ENCODE peak calls at places on chromosomes 13 and 19, in five cellular contexts. One of them, this sample, is unnamed.

GRCh38 chr19:18718015-18718526 is 34.6 kb downstream of the CRTC1 start:
- DNase-seq in neural progenitor cell: no peak
- DNase-seq in HTR-8/SVneo: no peak
- DNase-seq in stimulated activated CD8-positive, alpha-beta memory T cell treated with anti-CD3 and anti-CD28 coated beads, Interleukin-2, amount 100 ng/mL, for 1 hour: no peak
- DNase-seq in NCI-H2081: no peak
- DNase-seq in this sample: no peak

GRCh38 chr19:38877781-38878574 is at the start of gene RINL:
- DNase-seq in neural progenitor cell: no peak
- DNase-seq in HTR-8/SVneo: no peak
- DNase-seq in stimulated activated CD8-positive, alpha-beta memory T cell treated with anti-CD3 and anti-CD28 coated beads, Interleukin-2, amount 100 ng/mL, for 1 hour: peak
- DNase-seq in NCI-H2081: peak
- DNase-seq in this sample: no peak

GRCh38 chr19:58575183-58576041 is 2.3 kb upstream of the MZF1 start:
- DNase-seq in neural progenitor cell: peak
- DNase-seq in HTR-8/SVneo: peak
- DNase-seq in stimulated activated CD8-positive, alpha-beta memory T cell treated with anti-CD3 and anti-CD28 coated beads, Interleukin-2, amount 100 ng/mL, for 1 hour: peak
- DNase-seq in NCI-H2081: no peak
- DNase-seq in this sample: peak

GRCh38 chr19:29515233-29515619 is 10.6 kb upstream of the VSTM2B start:
- DNase-seq in neural progenitor cell: no peak
- DNase-seq in HTR-8/SVneo: no peak
- DNase-seq in stimulated activated CD8-positive, alpha-beta memory T cell treated with anti-CD3 and anti-CD28 coated beads, Interleukin-2, amount 100 ng/mL, for 1 hour: no peak
- DNase-seq in NCI-H2081: no peak
- DNase-seq in this sample: peak

GRCh38 chr13:50909605-50910482 is at the start of gene RNASEH2B:
- DNase-seq in neural progenitor cell: peak
- DNase-seq in HTR-8/SVneo: peak
- DNase-seq in stimulated activated CD8-positive, alpha-beta memory T cell treated with anti-CD3 and anti-CD28 coated beads, Interleukin-2, amount 100 ng/mL, for 1 hour: peak
- DNase-seq in NCI-H2081: peak
- DNase-seq in this sample: peak

GRCh38 chr19:18807861-18808331 is 16.8 kb upstream of the COMP start:
- DNase-seq in neural progenitor cell: no peak
- DNase-seq in HTR-8/SVneo: no peak
- DNase-seq in stimulated activated CD8-positive, alpha-beta memory T cell treated with anti-CD3 and anti-CD28 coated beads, Interleukin-2, amount 100 ng/mL, for 1 hour: no peak
- DNase-seq in NCI-H2081: no peak
- DNase-seq in this sample: no peak

GRCh38 chr19:18538115-18538514 is 5.3 kb downstream of the FKBP8 start:
- DNase-seq in neural progenitor cell: no peak
- DNase-seq in HTR-8/SVneo: no peak
- DNase-seq in stimulated activated CD8-positive, alpha-beta memory T cell treated with anti-CD3 and anti-CD28 coated beads, Interleukin-2, amount 100 ng/mL, for 1 hour: no peak
- DNase-seq in NCI-H2081: no peak
- DNase-seq in this sample: no peak

GRCh38 chr13:47000166-47000565 is 103.3 kb upstream of the HTR2A start:
- DNase-seq in neural progenitor cell: no peak
- DNase-seq in HTR-8/SVneo: no peak
- DNase-seq in stimulated activated CD8-positive, alpha-beta memory T cell treated with anti-CD3 and anti-CD28 coated beads, Interleukin-2, amount 100 ng/mL, for 1 hour: no peak
- DNase-seq in NCI-H2081: no peak
- DNase-seq in this sample: no peak

GRCh38 chr19:14775855-14776254 is 2.5 kb downstream of the ADGRE2 start:
- DNase-seq in neural progenitor cell: no peak
- DNase-seq in HTR-8/SVneo: no peak
- DNase-seq in stimulated activated CD8-positive, alpha-beta memory T cell treated with anti-CD3 and anti-CD28 coated beads, Interleukin-2, amount 100 ng/mL, for 1 hour: no peak
- DNase-seq in NCI-H2081: no peak
- DNase-seq in this sample: no peak

GRCh38 chr13:50592412-50593145 is 250.9 kb downstream of the DLEU7 start:
- DNase-seq in neural progenitor cell: no peak
- DNase-seq in HTR-8/SVneo: no peak
- DNase-seq in stimulated activated CD8-positive, alpha-beta memory T cell treated with anti-CD3 and anti-CD28 coated beads, Interleukin-2, amount 100 ng/mL, for 1 hour: no peak
- DNase-seq in NCI-H2081: no peak
- DNase-seq in this sample: no peak

GRCh38 chr13:42876810-42877550 is 95.6 kb downstream of the FAM216B start:
- DNase-seq in neural progenitor cell: no peak
- DNase-seq in HTR-8/SVneo: no peak
- DNase-seq in stimulated activated CD8-positive, alpha-beta memory T cell treated with anti-CD3 and anti-CD28 coated beads, Interleukin-2, amount 100 ng/mL, for 1 hour: no peak
- DNase-seq in NCI-H2081: no peak
- DNase-seq in this sample: no peak

GRCh38 chr13:59269476-59269875 is 894.3 kb downstream of the DIAPH3 start:
- DNase-seq in neural progenitor cell: no peak
- DNase-seq in HTR-8/SVneo: no peak
- DNase-seq in stimulated activated CD8-positive, alpha-beta memory T cell treated with anti-CD3 and anti-CD28 coated beads, Interleukin-2, amount 100 ng/mL, for 1 hour: no peak
- DNase-seq in NCI-H2081: no peak
- DNase-seq in this sample: no peak

GRCh38 chr13:93765811-93766210 is 539.2 kb downstream of the GPC6 start:
- DNase-seq in neural progenitor cell: no peak
- DNase-seq in HTR-8/SVneo: no peak
- DNase-seq in stimulated activated CD8-positive, alpha-beta memory T cell treated with anti-CD3 and anti-CD28 coated beads, Interleukin-2, amount 100 ng/mL, for 1 hour: no peak
- DNase-seq in NCI-H2081: no peak
- DNase-seq in this sample: no peak

GRCh38 chr19:18373407-18373891 is 12.5 kb upstream of the GDF15 start:
- DNase-seq in neural progenitor cell: no peak
- DNase-seq in HTR-8/SVneo: no peak
- DNase-seq in stimulated activated CD8-positive, alpha-beta memory T cell treated with anti-CD3 and anti-CD28 coated beads, Interleukin-2, amount 100 ng/mL, for 1 hour: no peak
- DNase-seq in NCI-H2081: no peak
- DNase-seq in this sample: no peak

GRCh38 chr19:7104783-7105447 is 35.4 kb downstream of the ZNF557 start:
- DNase-seq in neural progenitor cell: no peak
- DNase-seq in HTR-8/SVneo: no peak
- DNase-seq in stimulated activated CD8-positive, alpha-beta memory T cell treated with anti-CD3 and anti-CD28 coated beads, Interleukin-2, amount 100 ng/mL, for 1 hour: no peak
- DNase-seq in NCI-H2081: no peak
- DNase-seq in this sample: no peak

GRCh38 chr19:47697863-47698609 is 15.2 kb upstream of the EHD2 start:
- DNase-seq in neural progenitor cell: peak
- DNase-seq in HTR-8/SVneo: peak
- DNase-seq in stimulated activated CD8-positive, alpha-beta memory T cell treated with anti-CD3 and anti-CD28 coated beads, Interleukin-2, amount 100 ng/mL, for 1 hour: peak
- DNase-seq in NCI-H2081: peak
- DNase-seq in this sample: peak

GRCh38 chr19:48818234-48818823 is 7.5 kb upstream of the BCAT2 start:
- DNase-seq in neural progenitor cell: no peak
- DNase-seq in HTR-8/SVneo: no peak
- DNase-seq in stimulated activated CD8-positive, alpha-beta memory T cell treated with anti-CD3 and anti-CD28 coated beads, Interleukin-2, amount 100 ng/mL, for 1 hour: no peak
- DNase-seq in NCI-H2081: peak
- DNase-seq in this sample: no peak

GRCh38 chr19:3163230-3163886 is 15.2 kb upstream of the S1PR4 start:
- DNase-seq in neural progenitor cell: peak
- DNase-seq in HTR-8/SVneo: peak
- DNase-seq in stimulated activated CD8-positive, alpha-beta memory T cell treated with anti-CD3 and anti-CD28 coated beads, Interleukin-2, amount 100 ng/mL, for 1 hour: peak
- DNase-seq in NCI-H2081: peak
- DNase-seq in this sample: peak

GRCh38 chr13:94701313-94702180 is 10.8 kb downstream of the SOX21 start:
- DNase-seq in neural progenitor cell: no peak
- DNase-seq in HTR-8/SVneo: no peak
- DNase-seq in stimulated activated CD8-positive, alpha-beta memory T cell treated with anti-CD3 and anti-CD28 coated beads, Interleukin-2, amount 100 ng/mL, for 1 hour: no peak
- DNase-seq in NCI-H2081: no peak
- DNase-seq in this sample: peak

GRCh38 chr19:34365463-34366401 is 736 bp downstream of the GPI start:
- DNase-seq in neural progenitor cell: peak
- DNase-seq in HTR-8/SVneo: no peak
- DNase-seq in stimulated activated CD8-positive, alpha-beta memory T cell treated with anti-CD3 and anti-CD28 coated beads, Interleukin-2, amount 100 ng/mL, for 1 hour: no peak
- DNase-seq in NCI-H2081: peak
- DNase-seq in this sample: peak

GRCh38 chr13:102040812-102041211 is 361.0 kb downstream of the FGF14 start:
- DNase-seq in neural progenitor cell: no peak
- DNase-seq in HTR-8/SVneo: no peak
- DNase-seq in stimulated activated CD8-positive, alpha-beta memory T cell treated with anti-CD3 and anti-CD28 coated beads, Interleukin-2, amount 100 ng/mL, for 1 hour: no peak
- DNase-seq in NCI-H2081: peak
- DNase-seq in this sample: no peak

GRCh38 chr13:27704681-27705080 is 83.0 kb downstream of the POLR1D start:
- DNase-seq in neural progenitor cell: no peak
- DNase-seq in HTR-8/SVneo: no peak
- DNase-seq in stimulated activated CD8-positive, alpha-beta memory T cell treated with anti-CD3 and anti-CD28 coated beads, Interleukin-2, amount 100 ng/mL, for 1 hour: no peak
- DNase-seq in NCI-H2081: no peak
- DNase-seq in this sample: no peak

GRCh38 chr13:26967119-26968038 is 204.2 kb downstream of the USP12 start:
- DNase-seq in neural progenitor cell: no peak
- DNase-seq in HTR-8/SVneo: no peak
- DNase-seq in stimulated activated CD8-positive, alpha-beta memory T cell treated with anti-CD3 and anti-CD28 coated beads, Interleukin-2, amount 100 ng/mL, for 1 hour: no peak
- DNase-seq in NCI-H2081: no peak
- DNase-seq in this sample: no peak

GRCh38 chr13:110333837-110334236 is 26.8 kb downstream of the COL4A2 start:
- DNase-seq in neural progenitor cell: no peak
- DNase-seq in HTR-8/SVneo: no peak
- DNase-seq in stimulated activated CD8-positive, alpha-beta memory T cell treated with anti-CD3 and anti-CD28 coated beads, Interleukin-2, amount 100 ng/mL, for 1 hour: no peak
- DNase-seq in NCI-H2081: no peak
- DNase-seq in this sample: no peak

GRCh38 chr19:1624458-1624857 is 19.2 kb upstream of the UQCR11 start:
- DNase-seq in neural progenitor cell: peak
- DNase-seq in HTR-8/SVneo: peak
- DNase-seq in stimulated activated CD8-positive, alpha-beta memory T cell treated with anti-CD3 and anti-CD28 coated beads, Interleukin-2, amount 100 ng/mL, for 1 hour: no peak
- DNase-seq in NCI-H2081: peak
- DNase-seq in this sample: peak

GRCh38 chr19:48344892-48345291 is 18.8 kb downstream of the TMEM143 start:
- DNase-seq in neural progenitor cell: no peak
- DNase-seq in HTR-8/SVneo: no peak
- DNase-seq in stimulated activated CD8-positive, alpha-beta memory T cell treated with anti-CD3 and anti-CD28 coated beads, Interleukin-2, amount 100 ng/mL, for 1 hour: no peak
- DNase-seq in NCI-H2081: no peak
- DNase-seq in this sample: no peak

GRCh38 chr13:51846756-51847155 is 1.8 kb upstream of the TMEM272 start:
- DNase-seq in neural progenitor cell: no peak
- DNase-seq in HTR-8/SVneo: no peak
- DNase-seq in stimulated activated CD8-positive, alpha-beta memory T cell treated with anti-CD3 and anti-CD28 coated beads, Interleukin-2, amount 100 ng/mL, for 1 hour: no peak
- DNase-seq in NCI-H2081: no peak
- DNase-seq in this sample: no peak

GRCh38 chr19:50719566-50719965 is at the start of gene SHANK1:
- DNase-seq in neural progenitor cell: peak
- DNase-seq in HTR-8/SVneo: no peak
- DNase-seq in stimulated activated CD8-positive, alpha-beta memory T cell treated with anti-CD3 and anti-CD28 coated beads, Interleukin-2, amount 100 ng/mL, for 1 hour: no peak
- DNase-seq in NCI-H2081: no peak
- DNase-seq in this sample: peak

GRCh38 chr19:50932690-50933083 is 20.2 kb downstream of the KLK5 start:
- DNase-seq in neural progenitor cell: no peak
- DNase-seq in HTR-8/SVneo: no peak
- DNase-seq in stimulated activated CD8-positive, alpha-beta memory T cell treated with anti-CD3 and anti-CD28 coated beads, Interleukin-2, amount 100 ng/mL, for 1 hour: no peak
- DNase-seq in NCI-H2081: no peak
- DNase-seq in this sample: no peak

GRCh38 chr13:91308299-91308698 is 39.2 kb upstream of the MIR17HG start:
- DNase-seq in neural progenitor cell: peak
- DNase-seq in HTR-8/SVneo: no peak
- DNase-seq in stimulated activated CD8-positive, alpha-beta memory T cell treated with anti-CD3 and anti-CD28 coated beads, Interleukin-2, amount 100 ng/mL, for 1 hour: no peak
- DNase-seq in NCI-H2081: no peak
- DNase-seq in this sample: no peak

GRCh38 chr13:100333141-100333540 is 244.2 kb downstream of the PCCA start:
- DNase-seq in neural progenitor cell: no peak
- DNase-seq in HTR-8/SVneo: no peak
- DNase-seq in stimulated activated CD8-positive, alpha-beta memory T cell treated with anti-CD3 and anti-CD28 coated beads, Interleukin-2, amount 100 ng/mL, for 1 hour: no peak
- DNase-seq in NCI-H2081: no peak
- DNase-seq in this sample: peak

GRCh38 chr13:41257535-41257934 is 5.8 kb downstream of the MTRF1 start:
- DNase-seq in neural progenitor cell: no peak
- DNase-seq in HTR-8/SVneo: no peak
- DNase-seq in stimulated activated CD8-positive, alpha-beta memory T cell treated with anti-CD3 and anti-CD28 coated beads, Interleukin-2, amount 100 ng/mL, for 1 hour: no peak
- DNase-seq in NCI-H2081: no peak
- DNase-seq in this sample: no peak

GRCh38 chr13:111114362-111115050 is 604 bp upstream of the ARHGEF7 start:
- DNase-seq in neural progenitor cell: peak
- DNase-seq in HTR-8/SVneo: no peak
- DNase-seq in stimulated activated CD8-positive, alpha-beta memory T cell treated with anti-CD3 and anti-CD28 coated beads, Interleukin-2, amount 100 ng/mL, for 1 hour: no peak
- DNase-seq in NCI-H2081: peak
- DNase-seq in this sample: peak

GRCh38 chr13:94154362-94154761 is 325.1 kb downstream of the DCT start:
- DNase-seq in neural progenitor cell: no peak
- DNase-seq in HTR-8/SVneo: peak
- DNase-seq in stimulated activated CD8-positive, alpha-beta memory T cell treated with anti-CD3 and anti-CD28 coated beads, Interleukin-2, amount 100 ng/mL, for 1 hour: no peak
- DNase-seq in NCI-H2081: no peak
- DNase-seq in this sample: no peak

GRCh38 chr13:107650081-107650701 is 565.1 kb downstream of the LIG4 start:
- DNase-seq in neural progenitor cell: peak
- DNase-seq in HTR-8/SVneo: peak
- DNase-seq in stimulated activated CD8-positive, alpha-beta memory T cell treated with anti-CD3 and anti-CD28 coated beads, Interleukin-2, amount 100 ng/mL, for 1 hour: no peak
- DNase-seq in NCI-H2081: peak
- DNase-seq in this sample: peak

GRCh38 chr13:86282450-86282849 is 483.2 kb upstream of the SLITRK6 start:
- DNase-seq in neural progenitor cell: no peak
- DNase-seq in HTR-8/SVneo: no peak
- DNase-seq in stimulated activated CD8-positive, alpha-beta memory T cell treated with anti-CD3 and anti-CD28 coated beads, Interleukin-2, amount 100 ng/mL, for 1 hour: no peak
- DNase-seq in NCI-H2081: no peak
- DNase-seq in this sample: no peak